ENCODE peak calls at places on chromosomes 2 and 18, in five cellular contexts. One of them, this sample, is unnamed.

GRCh38 chr2:144333144-144333555 is 186.8 kb downstream of the ZEB2 start:
- DNase-seq in progenitor cell of endocrine pancreas: no peak
- DNase-seq in body of pancreas: no peak
- DNase-seq in heart left ventricle: no peak
- DNase-seq in fibroblast of lung: no peak
- DNase-seq in this sample: no peak

GRCh38 chr2:190320696-190321095 is 1.1 kb upstream of the HIBCH start:
- DNase-seq in progenitor cell of endocrine pancreas: no peak
- DNase-seq in body of pancreas: no peak
- DNase-seq in heart left ventricle: no peak
- DNase-seq in fibroblast of lung: no peak
- DNase-seq in this sample: no peak

GRCh38 chr2:25482341-25482740 is 140.6 kb upstream of the DNMT3A start:
- DNase-seq in progenitor cell of endocrine pancreas: no peak
- DNase-seq in body of pancreas: no peak
- DNase-seq in heart left ventricle: no peak
- DNase-seq in fibroblast of lung: no peak
- DNase-seq in this sample: no peak

GRCh38 chr2:14514001-14514400 is 118.5 kb upstream of the LRATD1 start:
- DNase-seq in progenitor cell of endocrine pancreas: no peak
- DNase-seq in body of pancreas: no peak
- DNase-seq in heart left ventricle: no peak
- DNase-seq in fibroblast of lung: no peak
- DNase-seq in this sample: no peak

GRCh38 chr2:237171396-237171795 is 85.7 kb downstream of the COPS8 start:
- DNase-seq in progenitor cell of endocrine pancreas: no peak
- DNase-seq in body of pancreas: peak; percentile 19
- DNase-seq in heart left ventricle: no peak
- DNase-seq in fibroblast of lung: peak; percentile 98
- DNase-seq in this sample: no peak

GRCh38 chr2:200810252-200810650 is 1.5 kb upstream of the BZW1 start:
- DNase-seq in progenitor cell of endocrine pancreas: no peak
- DNase-seq in body of pancreas: peak; percentile 47
- DNase-seq in heart left ventricle: peak; percentile 23
- DNase-seq in fibroblast of lung: peak; percentile 97
- DNase-seq in this sample: no peak

GRCh38 chr2:127084611-127085031 is 22.3 kb downstream of the BIN1 start:
- DNase-seq in progenitor cell of endocrine pancreas: no peak
- DNase-seq in body of pancreas: no peak
- DNase-seq in heart left ventricle: no peak
- DNase-seq in fibroblast of lung: no peak
- DNase-seq in this sample: peak; percentile 44

GRCh38 chr2:25294573-25295462 is 46.9 kb downstream of the DNMT3A start:
- DNase-seq in progenitor cell of endocrine pancreas: no peak
- DNase-seq in body of pancreas: peak; percentile 71
- DNase-seq in heart left ventricle: peak; percentile 87
- DNase-seq in fibroblast of lung: peak; percentile 37
- DNase-seq in this sample: peak; percentile 75

GRCh38 chr2:104852161-104852689 is 1.7 kb upstream of the POU3F3 start:
- DNase-seq in progenitor cell of endocrine pancreas: no peak
- DNase-seq in body of pancreas: no peak
- DNase-seq in heart left ventricle: no peak
- DNase-seq in fibroblast of lung: peak; percentile 7
- DNase-seq in this sample: no peak

GRCh38 chr2:111972955-111973565 is 74.7 kb downstream of the MERTK start:
- DNase-seq in progenitor cell of endocrine pancreas: no peak
- DNase-seq in body of pancreas: no peak
- DNase-seq in heart left ventricle: no peak
- DNase-seq in fibroblast of lung: peak; percentile 25
- DNase-seq in this sample: no peak
- TF ChIP-seq CTCF in progenitor cell of endocrine pancreas: no peak
- TF ChIP-seq CTCF in body of pancreas: no peak
- TF ChIP-seq CTCF in heart left ventricle: no peak
- TF ChIP-seq CTCF in fibroblast of lung: no peak
- TF ChIP-seq CTCF in this sample: no peak

DNA sequence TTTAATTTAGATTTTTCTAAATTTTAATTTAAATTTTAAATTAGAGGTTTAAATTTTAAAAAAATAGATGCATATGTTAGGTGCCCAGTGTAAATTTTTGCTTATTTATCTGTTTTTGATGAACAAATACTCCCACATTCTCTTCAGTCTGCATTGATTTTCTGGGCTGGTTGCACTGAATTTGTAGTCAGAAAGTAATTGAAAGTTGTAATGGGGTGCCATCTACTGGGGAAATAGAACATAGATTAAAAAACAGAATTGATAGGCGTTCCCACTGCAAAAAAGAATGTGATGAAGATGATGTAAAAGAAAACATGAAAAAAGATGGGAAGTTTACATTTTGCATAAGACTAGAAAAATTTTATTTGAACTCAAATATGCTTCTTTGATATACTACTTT is 51.7 kb upstream of the CCDC85A start:
- DNase-seq in progenitor cell of endocrine pancreas: no peak
- DNase-seq in body of pancreas: no peak
- DNase-seq in heart left ventricle: no peak
- DNase-seq in fibroblast of lung: peak; percentile 59
- DNase-seq in this sample: no peak
- TF ChIP-seq CTCF in progenitor cell of endocrine pancreas: peak; percentile 78
- TF ChIP-seq CTCF in body of pancreas: peak; percentile 65
- TF ChIP-seq CTCF in heart left ventricle: peak; percentile 51
- TF ChIP-seq CTCF in fibroblast of lung: peak; percentile 46
- TF ChIP-seq CTCF in this sample: no peak

GRCh38 chr2:10471956-10472355 is 23.8 kb upstream of the ODC1 start:
- DNase-seq in progenitor cell of endocrine pancreas: no peak
- DNase-seq in body of pancreas: no peak
- DNase-seq in heart left ventricle: no peak
- DNase-seq in fibroblast of lung: no peak
- DNase-seq in this sample: no peak

GRCh38 chr2:10475811-10476660 is 27.9 kb upstream of the ODC1 start:
- DNase-seq in progenitor cell of endocrine pancreas: no peak
- DNase-seq in body of pancreas: no peak
- DNase-seq in heart left ventricle: no peak
- DNase-seq in fibroblast of lung: no peak
- DNase-seq in this sample: no peak

GRCh38 chr2:10475221-10475722 is 27.1 kb upstream of the ODC1 start:
- DNase-seq in progenitor cell of endocrine pancreas: no peak
- DNase-seq in body of pancreas: no peak
- DNase-seq in heart left ventricle: no peak
- DNase-seq in fibroblast of lung: no peak
- DNase-seq in this sample: no peak

GRCh38 chr2:10471046-10471571 is 23.0 kb upstream of the ODC1 start:
- DNase-seq in progenitor cell of endocrine pancreas: no peak
- DNase-seq in body of pancreas: no peak
- DNase-seq in heart left ventricle: no peak
- DNase-seq in fibroblast of lung: no peak
- DNase-seq in this sample: no peak

DNA sequence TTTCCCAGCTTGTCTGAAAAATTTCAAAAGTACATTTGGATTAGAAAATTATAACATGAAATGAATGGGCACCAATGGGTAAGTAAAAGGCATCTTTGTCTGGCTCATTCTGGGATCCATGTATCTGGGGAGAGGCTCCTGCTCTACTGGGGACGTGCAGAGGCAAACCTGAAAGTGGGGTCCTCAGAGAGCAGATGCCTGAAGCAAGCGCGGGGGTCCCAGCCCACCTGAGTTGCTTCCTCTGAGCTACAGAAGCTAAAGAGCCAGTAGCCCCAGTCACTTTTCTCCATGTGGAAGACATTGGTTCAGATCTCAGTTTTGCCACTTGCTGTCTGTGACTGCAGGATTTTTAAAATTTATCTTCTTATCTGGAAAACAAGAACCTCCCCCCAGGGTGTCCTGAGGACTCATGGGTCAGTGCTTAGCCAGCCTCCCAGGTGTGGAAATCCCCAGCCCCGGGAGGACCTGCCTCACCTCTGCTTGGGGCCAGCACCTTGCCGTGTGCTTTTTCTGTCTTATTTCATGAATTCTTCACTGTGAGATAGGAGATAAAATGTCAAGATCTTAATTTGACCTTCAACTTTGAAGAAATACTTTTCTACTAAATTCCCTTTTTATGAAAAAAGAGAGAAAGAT is 25.1 kb upstream of the ODC1 start:
- DNase-seq in progenitor cell of endocrine pancreas: no peak
- DNase-seq in body of pancreas: no peak
- DNase-seq in heart left ventricle: no peak
- DNase-seq in fibroblast of lung: no peak
- DNase-seq in this sample: no peak
- TF ChIP-seq CTCF in progenitor cell of endocrine pancreas: no peak
- TF ChIP-seq CTCF in body of pancreas: no peak
- TF ChIP-seq CTCF in heart left ventricle: no peak
- TF ChIP-seq CTCF in fibroblast of lung: no peak
- TF ChIP-seq CTCF in this sample: no peak

DNA sequence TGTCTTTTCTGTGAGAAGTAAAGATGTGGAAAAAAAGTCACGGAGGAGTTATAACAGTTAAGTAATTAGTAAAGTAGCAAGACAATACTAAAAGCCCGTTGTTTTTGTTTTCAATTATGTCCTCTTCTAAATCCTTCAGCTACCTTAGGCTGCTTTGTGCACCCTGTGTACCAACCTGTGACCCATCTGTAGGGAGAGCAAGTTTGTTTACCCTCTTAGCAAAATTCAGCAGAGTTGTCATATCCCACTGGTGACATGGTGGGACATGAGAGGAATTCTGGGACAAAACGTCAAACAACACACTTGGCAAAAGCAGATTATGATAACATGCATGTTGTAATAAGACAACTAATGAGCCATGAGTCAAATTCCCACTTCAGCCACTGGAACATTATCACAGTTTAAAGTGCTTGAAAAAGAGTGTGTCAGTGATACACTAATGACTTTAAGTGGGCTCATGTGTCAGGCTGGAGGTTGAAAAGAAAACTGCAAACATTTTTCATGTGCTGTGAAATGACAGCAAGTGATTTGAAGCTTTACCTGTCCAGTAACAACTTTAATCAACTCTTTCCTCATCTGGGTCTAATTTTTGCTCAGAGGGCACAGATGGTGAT is 392.8 kb upstream of the ACVR2A start:
- DNase-seq in progenitor cell of endocrine pancreas: no peak
- DNase-seq in body of pancreas: no peak
- DNase-seq in heart left ventricle: no peak
- DNase-seq in fibroblast of lung: no peak
- DNase-seq in this sample: no peak
- TF ChIP-seq CTCF in progenitor cell of endocrine pancreas: peak; percentile 28
- TF ChIP-seq CTCF in body of pancreas: no peak
- TF ChIP-seq CTCF in heart left ventricle: no peak
- TF ChIP-seq CTCF in fibroblast of lung: no peak
- TF ChIP-seq CTCF in this sample: no peak

GRCh38 chr18:49766646-49767045 is 46.7 kb downstream of the ACAA2 start:
- DNase-seq in progenitor cell of endocrine pancreas: no peak
- DNase-seq in body of pancreas: no peak
- DNase-seq in heart left ventricle: no peak
- DNase-seq in fibroblast of lung: no peak
- DNase-seq in this sample: no peak

GRCh38 chr18:49764032-49764431 is 49.3 kb downstream of the ACAA2 start:
- DNase-seq in progenitor cell of endocrine pancreas: no peak
- DNase-seq in body of pancreas: no peak
- DNase-seq in heart left ventricle: no peak
- DNase-seq in fibroblast of lung: peak; percentile 18
- DNase-seq in this sample: no peak

GRCh38 chr18:49767111-49768050 is 46.0 kb downstream of the ACAA2 start:
- DNase-seq in progenitor cell of endocrine pancreas: no peak
- DNase-seq in body of pancreas: no peak
- DNase-seq in heart left ventricle: no peak
- DNase-seq in fibroblast of lung: no peak
- DNase-seq in this sample: no peak

GRCh38 chr18:49769047-49769708 is 44.2 kb downstream of the ACAA2 start:
- DNase-seq in progenitor cell of endocrine pancreas: no peak
- DNase-seq in body of pancreas: no peak
- DNase-seq in heart left ventricle: no peak
- DNase-seq in fibroblast of lung: no peak
- DNase-seq in this sample: no peak

DNA sequence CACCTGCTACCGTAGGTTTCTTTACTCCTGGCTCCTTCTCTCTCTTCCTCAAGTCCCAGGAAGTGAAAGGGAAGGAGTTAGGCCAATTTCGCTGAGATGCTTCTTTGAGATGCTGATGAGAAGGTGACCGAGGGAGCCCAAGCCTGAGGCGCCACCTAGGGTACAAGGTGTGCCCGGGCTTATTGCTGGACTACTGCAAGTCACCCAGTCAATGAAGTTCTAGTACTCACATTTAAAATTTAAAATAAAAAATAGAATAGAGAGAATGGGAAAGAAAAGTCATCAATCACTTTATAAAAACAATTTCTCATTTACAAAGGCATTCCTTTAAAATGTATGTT is 45.3 kb downstream of the ACAA2 start:
- DNase-seq in progenitor cell of endocrine pancreas: peak; percentile 44
- DNase-seq in body of pancreas: peak; percentile 72
- DNase-seq in heart left ventricle: no peak
- DNase-seq in fibroblast of lung: peak; percentile 83
- DNase-seq in this sample: no peak
- TF ChIP-seq CTCF in progenitor cell of endocrine pancreas: peak; percentile 84
- TF ChIP-seq CTCF in body of pancreas: peak; percentile 48
- TF ChIP-seq CTCF in heart left ventricle: peak; percentile 57
- TF ChIP-seq CTCF in fibroblast of lung: peak; percentile 88
- TF ChIP-seq CTCF in this sample: no peak

This sample was measured in natural killer cell.